ENCODE peak calls at places on chromosomes 6 and 20, in four cellular contexts. E is A549; Q is CD8-positive, alpha-beta memory T cell; J is heart right ventricle. O is an unnamed sample.

GRCh38 chr6:33985333-33985751 is 160.5 kb downstream of the GRM4 start:
- DNase-seq in J (no peak), Q (no peak), E (no peak), O (no peak)

GRCh38 chr6:4671587-4672115 is 104.6 kb upstream of the CDYL start:
- DNase-seq in E (no peak), J (no peak), Q (no peak), O (no peak)

GRCh38 chr6:156396791-156397418 is 380.3 kb upstream of the ARID1B start:
- DNase-seq in J (no peak), Q (no peak), E (no peak), O (no peak)

GRCh38 chr6:2514965-2515543 is 235.7 kb downstream of the MYLK4 start:
- DNase-seq in Q (no peak), E (peak; percentile 91), J (no peak), O (no peak)

GRCh38 chr20:45118028-45118427 is 3.1 kb upstream of the WFDC5 start:
- DNase-seq in Q (no peak), E (no peak), J (no peak), O (no peak)

GRCh38 chr6:130046711-130047439 is 28.5 kb downstream of the L3MBTL3 start:
- DNase-seq in J (no peak), Q (no peak), E (no peak), O (no peak)

GRCh38 chr6:39169448-39170344 is 54.7 kb upstream of the SAYSD1 start:
- DNase-seq in J (no peak), E (no peak), Q (no peak), O (no peak)

GRCh38 chr20:59428006-59428405 is 127.6 kb downstream of the EDN3 start:
- DNase-seq in J (no peak), E (no peak), Q (no peak), O (no peak)

GRCh38 chr20:48619126-48620101 is 208.4 kb downstream of the PREX1 start:
- DNase-seq in J (peak; percentile 30), E (no peak), Q (no peak), O (no peak)

GRCh38 chr6:56570434-56571359 is 72.0 kb downstream of the DST start:
- DNase-seq in Q (no peak), J (no peak), E (peak; percentile 20), O (no peak)

GRCh38 chr20:21513181-21513663 is 642 bp downstream of the NKX2-2 start:
- DNase-seq in J (no peak), E (no peak), Q (no peak), O (peak; percentile 47)

GRCh38 chr20:21512634-21513180 is 1.2 kb downstream of the NKX2-2 start:
- DNase-seq in J (no peak), Q (no peak), E (no peak), O (peak; percentile 65)

GRCh38 chr20:21511485-21511849 is 2.4 kb downstream of the NKX2-2 start:
- DNase-seq in Q (no peak), E (no peak), J (no peak), O (peak; percentile 32)

GRCh38 chr20:21510995-21511394 is 2.9 kb downstream of the NKX2-2 start:
- DNase-seq in E (no peak), J (no peak), Q (no peak), O (no peak)

DNA sequence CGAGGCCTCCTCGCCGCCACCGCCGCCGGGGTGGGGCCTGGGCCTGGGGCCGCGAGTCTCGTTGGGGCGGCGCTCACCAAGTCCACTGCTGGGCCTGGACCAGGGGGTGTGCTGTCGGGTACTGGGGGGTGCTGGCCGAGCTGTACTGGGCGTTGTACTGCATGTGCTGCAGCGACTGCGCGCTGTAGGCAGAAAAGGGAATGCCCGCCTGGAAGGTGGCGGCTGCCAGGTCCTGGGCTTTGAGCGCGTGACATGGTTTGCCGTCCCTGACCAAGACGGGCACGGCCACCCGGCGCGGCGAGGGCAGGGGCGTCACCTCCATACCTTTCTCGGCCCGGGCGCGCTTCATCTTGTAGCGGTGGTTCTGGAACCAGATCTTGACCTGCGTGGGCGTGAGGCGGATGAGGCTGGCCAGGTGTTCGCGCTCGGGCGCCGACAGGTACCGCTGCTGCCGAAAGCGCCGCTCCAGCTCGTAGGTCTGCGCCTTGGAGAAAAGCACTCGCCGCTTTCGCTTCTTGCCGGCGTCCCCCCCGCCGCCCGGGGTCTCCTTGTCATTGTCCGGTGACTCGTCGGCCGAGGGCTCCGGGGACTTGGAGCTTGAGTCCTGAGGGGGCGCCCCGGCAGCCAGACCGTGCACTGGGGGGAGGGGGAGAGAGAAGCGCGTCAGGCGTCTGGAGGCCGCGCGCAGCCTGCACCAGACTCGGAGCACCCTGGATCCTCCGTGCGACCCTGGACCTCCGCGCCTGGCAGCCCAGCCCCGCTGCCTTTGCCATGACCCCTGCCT is 1.8 kb downstream of the NKX2-2 start:
- DNase-seq in E (no peak), Q (no peak), J (no peak), O (peak; percentile 52)
- H3K9me3 ChIP-seq in E (no peaks in the 10 kb centered on the region), Q (no peaks in the 10 kb centered on the region), J (no peaks in the 10 kb centered on the region), O (no peaks in the 10 kb centered on the region)

DNA sequence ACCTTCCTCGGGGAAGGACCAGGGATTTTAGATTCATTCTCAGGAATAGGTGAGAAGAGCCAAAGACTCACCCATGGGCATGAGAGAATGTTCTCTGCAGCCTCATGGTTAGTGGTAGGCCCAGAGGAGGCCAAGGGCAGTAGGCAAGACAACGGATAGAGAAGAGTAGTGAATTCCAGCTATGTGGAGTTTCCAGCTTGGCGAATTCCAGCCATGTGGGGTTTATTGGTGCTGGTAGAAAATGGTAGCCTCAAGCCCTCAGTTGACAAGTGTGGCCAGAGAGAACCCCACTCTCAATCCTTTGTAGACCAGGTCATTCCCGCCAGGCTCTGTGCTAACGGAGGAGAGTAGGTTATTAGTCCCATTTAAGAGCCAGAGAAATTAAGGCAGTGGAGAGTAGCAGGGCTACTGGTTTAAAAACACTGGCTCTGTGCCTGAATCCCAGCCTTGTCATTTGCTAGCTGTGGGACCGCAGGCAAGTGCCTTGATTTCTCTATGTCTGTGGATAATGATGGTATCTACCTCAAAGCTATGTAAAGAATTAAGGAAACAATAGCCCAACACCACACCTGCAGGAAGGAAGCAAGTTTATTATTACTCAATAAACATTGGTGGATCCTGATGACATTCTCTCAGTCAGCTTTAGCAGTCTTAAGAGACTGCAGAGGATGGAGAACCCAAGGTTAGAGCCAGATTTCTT is 2.0 kb upstream of the SLC9A8 start:
- DNase-seq in Q (no peak), J (no peak), E (no peak), O (no peak)
- H3K4me1 ChIP-seq in Q (peaks cover 20% of the 10 kb centered on the region), J (no peaks in the 10 kb centered on the region), E (peaks cover 24% of the 10 kb centered on the region), O (peaks cover 11% of the 10 kb centered on the region)

DNA sequence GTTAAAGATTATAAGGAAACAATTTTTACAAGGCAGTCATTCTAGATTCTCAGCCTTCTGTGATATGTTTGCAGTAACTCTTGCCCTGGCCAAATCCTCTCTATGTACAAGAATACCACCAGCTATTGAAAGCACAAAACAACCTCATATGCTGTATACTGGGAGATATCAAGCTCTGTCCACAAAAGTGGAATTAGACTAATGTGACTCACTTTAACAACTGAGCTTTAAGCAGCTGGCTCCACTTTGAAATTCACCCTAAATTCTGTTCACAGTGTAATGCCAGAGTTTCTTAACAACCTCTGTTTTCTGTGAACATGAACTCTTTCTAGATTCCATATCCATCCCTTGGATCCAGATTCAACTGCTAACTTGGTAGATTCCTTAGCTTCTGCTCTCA is 47.6 kb downstream of the CHD6 start:
- DNase-seq in E (no peak), Q (no peak), J (no peak), O (no peak)
- H3K9me3 ChIP-seq in E (no peaks in the 10 kb centered on the region), Q (no peaks in the 10 kb centered on the region), J (peaks cover 6% of the 10 kb centered on the region), O (no peaks in the 10 kb centered on the region)

DNA sequence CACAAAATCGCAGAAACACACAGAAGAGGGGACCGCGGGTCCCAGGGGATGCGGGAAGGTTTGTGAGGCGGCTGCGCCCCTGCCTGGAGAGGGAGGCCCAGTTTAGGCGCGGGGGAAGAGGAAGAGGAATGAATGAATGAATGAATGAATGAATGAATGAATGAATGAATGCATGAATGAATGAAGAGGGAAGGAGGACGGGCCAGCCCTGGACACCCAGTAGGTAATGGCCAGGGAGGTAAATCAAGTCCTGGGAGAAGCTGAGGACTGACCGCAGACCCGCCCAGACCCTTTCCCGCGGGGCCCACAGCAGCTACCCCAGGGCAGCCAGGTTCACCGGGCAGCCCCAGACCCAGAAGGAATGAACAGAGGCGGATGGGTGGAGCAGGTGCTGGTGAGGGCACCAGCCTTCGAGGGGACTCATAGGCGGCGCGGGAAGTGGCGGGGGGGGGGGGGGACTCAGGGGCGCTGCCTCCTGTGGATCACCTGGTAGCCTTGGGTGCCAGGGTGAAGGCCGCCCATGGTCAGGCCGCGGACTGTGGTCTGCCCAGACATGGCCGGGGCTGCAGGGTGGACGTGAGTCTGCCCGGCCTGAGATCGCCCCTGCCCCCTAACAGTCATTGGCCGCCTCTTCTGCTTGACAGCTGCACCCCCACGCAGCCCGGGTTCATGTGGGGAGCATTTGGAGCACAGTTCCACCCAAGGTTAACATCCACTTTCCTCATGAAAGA is 192.0 kb upstream of the PDE10A start:
- DNase-seq in Q (no peak), J (no peak), E (no peak), O (no peak)
- H3K4me1 ChIP-seq in Q (peaks cover 3% of the 10 kb centered on the region), J (peaks cover 4% of the 10 kb centered on the region), E (peaks cover 33% of the 10 kb centered on the region), O (no peaks in the 10 kb centered on the region)

O was measured in SJSA1.